ENCODE peak calls at places on chromosomes 13 and 19, in five cellular contexts. One of them, this sample, is unnamed.

GRCh38 chr19:28553764-28554163 is 659.2 kb downstream of the UQCRFS1 start:
- DNase-seq in kidney tubule cell: no peak
- DNase-seq in mesenteric fat pad: no peak
- DNase-seq in WERI-Rb-1: no peak
- DNase-seq in fibroblast of mammary gland: no peak
- DNase-seq in this sample: no peak

GRCh38 chr19:14114854-14115253 is 2.7 kb downstream of the PRKACA start:
- DNase-seq in fibroblast of mammary gland: peak
- DNase-seq in kidney tubule cell: peak
- DNase-seq in WERI-Rb-1: peak
- DNase-seq in mesenteric fat pad: no peak
- DNase-seq in this sample: no peak

GRCh38 chr13:21022694-21023325 is 38.6 kb downstream of the LATS2 start:
- DNase-seq in kidney tubule cell: no peak
- DNase-seq in fibroblast of mammary gland: no peak
- DNase-seq in WERI-Rb-1: no peak
- DNase-seq in mesenteric fat pad: peak
- DNase-seq in this sample: no peak

GRCh38 chr13:106036870-106037269 is 498.6 kb downstream of the EFNB2 start:
- DNase-seq in WERI-Rb-1: peak
- DNase-seq in mesenteric fat pad: no peak
- DNase-seq in fibroblast of mammary gland: no peak
- DNase-seq in kidney tubule cell: no peak
- DNase-seq in this sample: no peak

GRCh38 chr13:46804391-46804815 is 7.4 kb upstream of the ESD start:
- DNase-seq in WERI-Rb-1: no peak
- DNase-seq in mesenteric fat pad: no peak
- DNase-seq in kidney tubule cell: peak
- DNase-seq in fibroblast of mammary gland: peak
- DNase-seq in this sample: no peak

GRCh38 chr13:38871275-38871674 is 119.4 kb downstream of the STOML3 start:
- DNase-seq in WERI-Rb-1: no peak
- DNase-seq in kidney tubule cell: no peak
- DNase-seq in fibroblast of mammary gland: no peak
- DNase-seq in mesenteric fat pad: no peak
- DNase-seq in this sample: no peak

GRCh38 chr13:66635526-66635925 is 594.6 kb downstream of the PCDH9 start:
- DNase-seq in kidney tubule cell: peak
- DNase-seq in fibroblast of mammary gland: peak
- DNase-seq in mesenteric fat pad: no peak
- DNase-seq in WERI-Rb-1: no peak
- DNase-seq in this sample: no peak

GRCh38 chr19:53333071-53333465 is 481 bp upstream of the ZNF845 start:
- DNase-seq in WERI-Rb-1: peak
- DNase-seq in mesenteric fat pad: no peak
- DNase-seq in kidney tubule cell: no peak
- DNase-seq in fibroblast of mammary gland: no peak
- DNase-seq in this sample: peak

GRCh38 chr13:112716841-112717520 is 27.1 kb downstream of the ATP11A start:
- DNase-seq in fibroblast of mammary gland: no peak
- DNase-seq in WERI-Rb-1: no peak
- DNase-seq in mesenteric fat pad: no peak
- DNase-seq in kidney tubule cell: no peak
- DNase-seq in this sample: no peak

GRCh38 chr13:110499621-110500281 is 61.8 kb downstream of the RAB20 start:
- DNase-seq in mesenteric fat pad: no peak
- DNase-seq in WERI-Rb-1: peak
- DNase-seq in kidney tubule cell: peak
- DNase-seq in fibroblast of mammary gland: peak
- DNase-seq in this sample: no peak

GRCh38 chr13:112838038-112838965 is 130.7 kb upstream of the MCF2L start:
- DNase-seq in mesenteric fat pad: no peak
- DNase-seq in WERI-Rb-1: no peak
- DNase-seq in fibroblast of mammary gland: no peak
- DNase-seq in kidney tubule cell: no peak
- DNase-seq in this sample: no peak

GRCh38 chr19:5231857-5232503 is 108.6 kb downstream of the PTPRS start:
- DNase-seq in WERI-Rb-1: no peak
- DNase-seq in kidney tubule cell: no peak
- DNase-seq in fibroblast of mammary gland: no peak
- DNase-seq in mesenteric fat pad: no peak
- DNase-seq in this sample: no peak

GRCh38 chr13:49303533-49304252 is 56.0 kb downstream of the CDADC1 start:
- DNase-seq in mesenteric fat pad: no peak
- DNase-seq in fibroblast of mammary gland: no peak
- DNase-seq in WERI-Rb-1: no peak
- DNase-seq in kidney tubule cell: peak
- DNase-seq in this sample: no peak

GRCh38 chr19:53546766-53547541 is 9.0 kb downstream of the ZNF331 start:
- DNase-seq in mesenteric fat pad: no peak
- DNase-seq in WERI-Rb-1: no peak
- DNase-seq in fibroblast of mammary gland: no peak
- DNase-seq in kidney tubule cell: no peak
- DNase-seq in this sample: no peak

GRCh38 chr13:20580257-20580656 is 13.3 kb downstream of the IFT88 start:
- DNase-seq in kidney tubule cell: no peak
- DNase-seq in WERI-Rb-1: no peak
- DNase-seq in mesenteric fat pad: no peak
- DNase-seq in fibroblast of mammary gland: peak
- DNase-seq in this sample: no peak

GRCh38 chr19:19428746-19429145 is 23.3 kb downstream of the GATAD2A start:
- DNase-seq in kidney tubule cell: no peak
- DNase-seq in fibroblast of mammary gland: no peak
- DNase-seq in WERI-Rb-1: no peak
- DNase-seq in mesenteric fat pad: no peak
- DNase-seq in this sample: no peak

GRCh38 chr13:94481966-94482365 is 2.5 kb upstream of the DCT start:
- DNase-seq in kidney tubule cell: peak
- DNase-seq in WERI-Rb-1: no peak
- DNase-seq in mesenteric fat pad: no peak
- DNase-seq in fibroblast of mammary gland: peak
- DNase-seq in this sample: no peak

GRCh38 chr13:106173346-106173745 is 362.1 kb downstream of the EFNB2 start:
- DNase-seq in kidney tubule cell: peak
- DNase-seq in WERI-Rb-1: no peak
- DNase-seq in fibroblast of mammary gland: no peak
- DNase-seq in mesenteric fat pad: no peak
- DNase-seq in this sample: no peak

GRCh38 chr19:30423481-30423880 is 51.3 kb downstream of the ZNF536 start:
- DNase-seq in WERI-Rb-1: peak
- DNase-seq in fibroblast of mammary gland: no peak
- DNase-seq in kidney tubule cell: no peak
- DNase-seq in mesenteric fat pad: no peak
- DNase-seq in this sample: no peak

GRCh38 chr13:77184455-77184854 is 142.4 kb downstream of the MYCBP2 start:
- DNase-seq in WERI-Rb-1: no peak
- DNase-seq in kidney tubule cell: peak
- DNase-seq in fibroblast of mammary gland: no peak
- DNase-seq in mesenteric fat pad: no peak
- DNase-seq in this sample: no peak

GRCh38 chr13:31334994-31335549 is 135.3 kb downstream of the B3GLCT start:
- DNase-seq in mesenteric fat pad: no peak
- DNase-seq in kidney tubule cell: no peak
- DNase-seq in WERI-Rb-1: no peak
- DNase-seq in fibroblast of mammary gland: no peak
- DNase-seq in this sample: no peak

GRCh38 chr13:99206873-99207272 is 6.2 kb downstream of the UBAC2 start:
- DNase-seq in kidney tubule cell: no peak
- DNase-seq in WERI-Rb-1: no peak
- DNase-seq in fibroblast of mammary gland: no peak
- DNase-seq in mesenteric fat pad: no peak
- DNase-seq in this sample: no peak

GRCh38 chr13:113835461-113836274 is 28.2 kb downstream of the GAS6 start:
- DNase-seq in fibroblast of mammary gland: peak
- DNase-seq in kidney tubule cell: peak
- DNase-seq in mesenteric fat pad: no peak
- DNase-seq in WERI-Rb-1: peak
- DNase-seq in this sample: no peak

GRCh38 chr13:59730026-59730425 is 433.7 kb downstream of the DIAPH3 start:
- DNase-seq in mesenteric fat pad: no peak
- DNase-seq in fibroblast of mammary gland: no peak
- DNase-seq in kidney tubule cell: no peak
- DNase-seq in WERI-Rb-1: no peak
- DNase-seq in this sample: no peak

GRCh38 chr19:51572908-51573307 is 1.8 kb downstream of the ZNF175 start:
- DNase-seq in WERI-Rb-1: no peak
- DNase-seq in kidney tubule cell: peak
- DNase-seq in mesenteric fat pad: no peak
- DNase-seq in fibroblast of mammary gland: peak
- DNase-seq in this sample: no peak

GRCh38 chr19:8355631-8356402 is 8.1 kb upstream of the ANGPTL4 start:
- DNase-seq in mesenteric fat pad: no peak
- DNase-seq in fibroblast of mammary gland: peak
- DNase-seq in WERI-Rb-1: no peak
- DNase-seq in kidney tubule cell: peak
- DNase-seq in this sample: peak

GRCh38 chr13:114049026-114049425 is 75.2 kb upstream of the C13orf46 start:
- DNase-seq in fibroblast of mammary gland: no peak
- DNase-seq in WERI-Rb-1: no peak
- DNase-seq in kidney tubule cell: no peak
- DNase-seq in mesenteric fat pad: no peak
- DNase-seq in this sample: no peak

GRCh38 chr13:41960700-41961697 is at the start of gene VWA8:
- DNase-seq in fibroblast of mammary gland: peak
- DNase-seq in kidney tubule cell: peak
- DNase-seq in mesenteric fat pad: peak
- DNase-seq in WERI-Rb-1: peak
- DNase-seq in this sample: peak

GRCh38 chr19:8569066-8569761 is 8.0 kb downstream of the MYO1F start:
- DNase-seq in fibroblast of mammary gland: peak
- DNase-seq in mesenteric fat pad: no peak
- DNase-seq in WERI-Rb-1: no peak
- DNase-seq in kidney tubule cell: peak
- DNase-seq in this sample: no peak

GRCh38 chr13:104976964-104977363 is 1558.5 kb downstream of the EFNB2 start:
- DNase-seq in kidney tubule cell: no peak
- DNase-seq in fibroblast of mammary gland: no peak
- DNase-seq in mesenteric fat pad: no peak
- DNase-seq in WERI-Rb-1: no peak
- DNase-seq in this sample: no peak

GRCh38 chr19:35813043-35813890 is 622 bp upstream of the PRODH2 start:
- DNase-seq in fibroblast of mammary gland: no peak
- DNase-seq in kidney tubule cell: no peak
- DNase-seq in WERI-Rb-1: no peak
- DNase-seq in mesenteric fat pad: no peak
- DNase-seq in this sample: no peak